ENCODE peak calls at places on chromosome 15, in five cellular contexts. U is iPS-NIHi11, V is osteocyte, G is dorsolateral prefrontal cortex, C is AG09309. Y is an unnamed sample.

GRCh38 chr15:81118361-81118760 is 15.7 kb upstream of the CFAP161 start:
- DNase-seq in C (no peak), G (no peak), V (no peak), U (peak), Y (peak)

GRCh38 chr15:78307977-78308376 is 8.6 kb upstream of the SKIC8 start:
- DNase-seq in U (no peak), V (no peak), G (no peak), C (no peak), Y (no peak)

GRCh38 chr15:90869601-90870353 is 1.4 kb downstream of the FURIN start:
- DNase-seq in C (no peak), G (no peak), V (peak), U (peak), Y (peak)

GRCh38 chr15:72688697-72689096 is 2.7 kb downstream of the BBS4 start:
- DNase-seq in V (no peak), G (no peak), U (no peak), C (no peak), Y (no peak)

GRCh38 chr15:34708422-34708821 is 46.4 kb downstream of the GJD2 start:
- DNase-seq in G (no peak), U (peak), V (no peak), C (no peak), Y (peak)

GRCh38 chr15:62895139-62895866 is 147.2 kb upstream of the TPM1 start:
- DNase-seq in G (no peak), V (no peak), C (no peak), U (no peak), Y (peak)

GRCh38 chr15:52649686-52650085 is 29.5 kb downstream of the ATOSA start:
- DNase-seq in G (no peak), V (no peak), U (no peak), C (no peak), Y (no peak)

GRCh38 chr15:46280753-46281521 is 646.1 kb downstream of the SQOR start:
- DNase-seq in V (no peak), G (no peak), C (no peak), U (no peak), Y (peak)

GRCh38 chr15:90456236-90456635 is 68.2 kb downstream of the IQGAP1 start:
- DNase-seq in C (no peak), G (no peak), U (no peak), V (no peak), Y (no peak)

GRCh38 chr15:57591822-57592367 is at the start of gene MYZAP:
- DNase-seq in V (no peak), G (peak), C (no peak), U (peak), Y (peak)

GRCh38 chr15:76337739-76338554 is 1.4 kb downstream of the ISL2 start:
- DNase-seq in C (no peak), G (no peak), V (peak), U (no peak), Y (peak)

GRCh38 chr15:45200799-45201556 is 13.2 kb upstream of the SHF start:
- DNase-seq in C (peak), U (peak), G (peak), V (peak), Y (peak)

GRCh38 chr15:72135719-72136118 is 17.5 kb downstream of the SENP8 start:
- DNase-seq in G (no peak), V (no peak), C (no peak), U (no peak), Y (no peak)

GRCh38 chr15:77266708-77267387 is 153.1 kb downstream of the PEAK1 start:
- DNase-seq in V (peak), G (no peak), U (no peak), C (peak), Y (no peak)

GRCh38 chr15:77026501-77027110 is 31.7 kb downstream of the PSTPIP1 start:
- DNase-seq in C (no peak), V (peak), G (peak), U (no peak), Y (no peak)

GRCh38 chr15:63329567-63330350 is 51.9 kb downstream of the CA12 start:
- DNase-seq in G (no peak), V (no peak), C (no peak), U (no peak), Y (peak)

Y was measured in left kidney.